ENCODE peak calls at places on chromosome 7, in six cellular contexts. N is activated CD4-positive, alpha-beta T cell treated with anti-CD3 and anti-CD28 coated beads for 4 hours; Q is NCI-H1092; J is GM06990; X is ELR; M is EL. F is an unnamed sample.

GRCh38 chr7:22894585-22894984 is 71.9 kb upstream of the TOMM7 start:
- DNase-seq in N (no peak), Q (no peak), J (no peak), X (no peak), M (no peak), F (no peak)

GRCh38 chr7:155555116-155555695 is 8.8 kb upstream of the CNPY1 start:
- DNase-seq in N (no peak), Q (no peak), J (no peak), X (no peak), M (no peak), F (no peak)

GRCh38 chr7:102042016-102042656 is 224.7 kb downstream of the CUX1 start:
- DNase-seq in N (no peak), Q (no peak), J (no peak), X (peak), M (peak), F (no peak)

GRCh38 chr7:148964510-148965267 is 63.6 kb downstream of the PDIA4 start:
- DNase-seq in N (no peak), Q (no peak), J (no peak), X (no peak), M (no peak), F (no peak)

GRCh38 chr7:149878523-149878921 is 4.8 kb downstream of the ATP6V0E2 start:
- DNase-seq in N (no peak), Q (no peak), J (no peak), X (no peak), M (no peak), F (no peak)

GRCh38 chr7:151168022-151168786 is 710 bp upstream of the GBX1 start:
- DNase-seq in N (peak), Q (no peak), J (peak), X (peak), M (no peak), F (peak)

GRCh38 chr7:28856656-28857055 is 101.5 kb downstream of the TRIL start:
- DNase-seq in N (no peak), Q (no peak), J (no peak), X (no peak), M (no peak), F (no peak)

GRCh38 chr7:82699773-82700186 is 256.2 kb upstream of the CACNA2D1 start:
- DNase-seq in N (no peak), Q (no peak), J (no peak), X (peak), M (peak), F (no peak)

GRCh38 chr7:22561895-22562593 is 62.1 kb upstream of the STEAP1B start:
- DNase-seq in N (no peak), Q (no peak), J (no peak), X (peak), M (peak), F (no peak)

GRCh38 chr7:141221007-141221612 is 147.2 kb downstream of the TMEM178B start:
- DNase-seq in N (no peak), Q (no peak), J (no peak), X (peak), M (no peak), F (no peak)

GRCh38 chr7:73567701-73568685 is 10.4 kb downstream of the TBL2 start:
- DNase-seq in N (no peak), Q (no peak), J (no peak), X (no peak), M (no peak), F (no peak)

GRCh38 chr7:37047260-37047659 is 323.0 kb upstream of the AOAH start:
- DNase-seq in N (no peak), Q (no peak), J (no peak), X (no peak), M (no peak), F (no peak)

GRCh38 chr7:25098096-25099046 is 26.7 kb downstream of the CYCS start:
- DNase-seq in N (peak), Q (peak), J (no peak), X (peak), M (peak), F (peak)

GRCh38 chr7:85719981-85720963 is 533.4 kb upstream of the SEMA3D start:
- DNase-seq in N (no peak), Q (no peak), J (no peak), X (peak), M (peak), F (no peak)

GRCh38 chr7:154503962-154504550 is 451.9 kb downstream of the DPP6 start:
- DNase-seq in N (no peak), Q (peak), J (peak), X (peak), M (peak), F (no peak)

GRCh38 chr7:130758429-130759056 is 24.5 kb upstream of the KLF14 start:
- DNase-seq in N (no peak), Q (peak), J (no peak), X (peak), M (peak), F (no peak)

GRCh38 chr7:91913612-91914011 is 27.1 kb upstream of the AKAP9 start:
- DNase-seq in N (no peak), Q (no peak), J (no peak), X (peak), M (peak), F (no peak)

GRCh38 chr7:13981070-13981469 is 8.4 kb downstream of the ETV1 start:
- DNase-seq in N (no peak), Q (no peak), J (no peak), X (peak), M (peak), F (no peak)

GRCh38 chr7:64602086-64602485 is 39.2 kb upstream of the ZNF680 start:
- DNase-seq in N (no peak), Q (no peak), J (no peak), X (no peak), M (no peak), F (no peak)

GRCh38 chr7:151601521-151602305 is 82.0 kb upstream of the RHEB start:
- DNase-seq in N (no peak), Q (no peak), J (no peak), X (peak), M (peak), F (no peak)

GRCh38 chr7:76262683-76263402 is 39.6 kb upstream of the HSPB1 start:
- DNase-seq in N (no peak), Q (peak), J (no peak), X (peak), M (peak), F (peak)

F was measured in natural killer cell.